ENCODE peak calls at places on chromosome 19, in nine cellular contexts. K is left lung, M is WERI-Rb-1, C is stomach, X is psoas muscle, B is dorsolateral prefrontal cortex, P is AG04450, L is SJCRH30, O is cardiac muscle cell. W is an unnamed sample.

GRCh38 chr19:3738477-3739220 is 22.8 kb downstream of the APBA3 start:
- DNase-seq in B (no peak), P (no peak), C (no peak), K (peak; percentile 72), L (no peak), X (no peak), M (no peak), O (no peak), W (no peak)

GRCh38 chr19:32041681-32042292 is 303.6 kb upstream of the ZNF507 start:
- DNase-seq in O (peak; percentile 56), C (no peak), X (no peak), P (no peak), L (peak; percentile 65), B (peak; percentile 46), K (no peak), M (peak; percentile 52), W (no peak)

GRCh38 chr19:3979674-3980352 is 5.5 kb downstream of the EEF2 start:
- DNase-seq in O (no peak), C (no peak), B (no peak), L (no peak), M (no peak), X (no peak), K (no peak), P (no peak), W (no peak)

GRCh38 chr19:16374436-16374835 is 49.8 kb downstream of the KLF2 start:
- DNase-seq in B (no peak), M (no peak), K (no peak), P (no peak), C (no peak), O (no peak), X (peak; percentile 36), L (no peak), W (no peak)

GRCh38 chr19:53991224-53992113 is at the start of gene CACNG6:
- DNase-seq in O (peak; percentile 60), B (no peak), L (peak; percentile 94), P (no peak), K (peak; percentile 65), X (peak; percentile 88), C (peak; percentile 39), M (peak; percentile 96), W (no peak)

GRCh38 chr19:3687774-3688706 is 12.2 kb downstream of the PIP5K1C start:
- DNase-seq in L (no peak), B (no peak), P (no peak), O (no peak), X (no peak), K (peak; percentile 86), C (peak; percentile 67), M (no peak), W (no peak)

GRCh38 chr19:4538601-4538954 is 1.3 kb downstream of the LRG1 start:
- DNase-seq in K (no peak), X (no peak), O (no peak), P (no peak), C (no peak), B (no peak), L (no peak), M (no peak), W (no peak)

GRCh38 chr19:37691881-37692504 is 27.6 kb downstream of the ZNF607 start:
- DNase-seq in O (peak; percentile 96), B (peak; percentile 85), C (peak; percentile 63), L (peak; percentile 93), X (peak; percentile 86), P (peak; percentile 66), M (peak; percentile 94), K (peak; percentile 91), W (peak; percentile 89)

GRCh38 chr19:8654591-8655339 is 24.3 kb downstream of the NFILZ start:
- DNase-seq in B (peak; percentile 49), X (peak; percentile 64), C (peak; percentile 47), P (no peak), K (peak; percentile 92), O (peak; percentile 58), M (peak; percentile 43), L (peak; percentile 19), W (no peak)

GRCh38 chr19:55355213-55355821 is 798 bp upstream of the COX6B2 start:
- DNase-seq in K (no peak), C (no peak), P (no peak), X (no peak), O (no peak), M (peak; percentile 71), B (no peak), L (peak; percentile 53), W (no peak)

GRCh38 chr19:38912600-38913514 is 871 bp upstream of the CCER2 start:
- DNase-seq in P (no peak), C (no peak), L (peak; percentile 47), B (no peak), X (peak; percentile 26), O (no peak), K (peak; percentile 45), M (no peak), W (no peak)

GRCh38 chr19:45324349-45324907 is 1.8 kb upstream of the CKM start:
- DNase-seq in L (no peak), K (no peak), O (no peak), B (no peak), P (no peak), M (peak; percentile 37), C (no peak), X (no peak), W (no peak)

GRCh38 chr19:45322744-45323281 is at the start of gene CKM:
- DNase-seq in B (no peak), P (no peak), O (no peak), M (no peak), K (no peak), L (no peak), C (no peak), X (peak; percentile 79), W (no peak)

GRCh38 chr19:45322311-45322710 is 364 bp downstream of the CKM start:
- DNase-seq in P (no peak), M (peak; percentile 62), C (no peak), L (peak; percentile 37), O (no peak), K (no peak), B (no peak), X (no peak), W (no peak)

GRCh38 chr19:45321848-45322247 is 827 bp downstream of the CKM start:
- DNase-seq in L (peak; percentile 65), M (no peak), O (no peak), C (no peak), X (peak; percentile 86), K (no peak), P (no peak), B (no peak), W (no peak)

DNA sequence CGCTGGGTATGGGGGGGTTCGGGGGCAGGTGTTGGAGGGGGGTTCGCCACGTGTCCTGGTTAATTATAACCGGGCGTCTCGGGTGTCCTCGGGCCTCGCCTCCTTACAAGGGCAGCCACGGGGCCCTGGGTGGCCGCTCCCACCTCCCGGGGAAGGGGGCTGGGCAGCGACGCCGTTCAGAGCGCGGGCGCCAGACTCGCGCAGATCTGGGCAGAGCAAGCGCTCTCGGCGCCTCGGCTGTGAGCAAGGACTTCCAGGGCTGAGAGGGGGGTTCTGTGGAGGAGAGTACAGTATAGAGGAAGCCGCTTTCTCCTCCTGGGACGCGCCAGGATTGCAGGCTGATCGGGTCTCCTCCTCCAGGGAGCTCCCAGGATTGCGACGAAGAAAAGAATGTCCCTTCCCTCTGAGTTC is 1.0 kb upstream of the CKM start:
- DNase-seq in C (peak; percentile 28), P (no peak), L (peak; percentile 57), K (no peak), O (no peak), X (peak; percentile 91), M (no peak), B (no peak), W (no peak)
- H3K4me3 ChIP-seq in C (peak overlapping the region; percentile 16), P (peak overlapping the region; percentile 41), L (peak overlapping the region; percentile 34), K (no peak overlapping the region), O (peak overlapping the region; percentile 30), X (peak overlapping the region; percentile 66), M (no peak overlapping the region), B (peak overlapping the region; percentile 27), W (peak overlapping the region; percentile 32)

GRCh38 chr19:48750351-48750750 is 2.1 kb downstream of the FUT1 start:
- DNase-seq in X (no peak), P (no peak), M (no peak), O (no peak), B (no peak), K (no peak), L (no peak), C (no peak), W (no peak)

GRCh38 chr19:48752511-48753365 is at the start of gene FUT1:
- DNase-seq in K (peak; percentile 88), P (no peak), X (peak; percentile 75), B (peak; percentile 37), O (peak; percentile 47), L (no peak), C (peak; percentile 95), M (peak; percentile 70), W (no peak)

GRCh38 chr19:48749571-48750198 is 2.8 kb downstream of the FUT1 start:
- DNase-seq in B (no peak), M (no peak), L (no peak), X (no peak), P (no peak), O (no peak), C (no peak), K (no peak), W (no peak)

GRCh38 chr19:48751835-48752510 is 468 bp downstream of the FUT1 start:
- DNase-seq in C (no peak), M (no peak), L (no peak), P (no peak), B (no peak), X (no peak), K (no peak), O (no peak), W (no peak)

DNA sequence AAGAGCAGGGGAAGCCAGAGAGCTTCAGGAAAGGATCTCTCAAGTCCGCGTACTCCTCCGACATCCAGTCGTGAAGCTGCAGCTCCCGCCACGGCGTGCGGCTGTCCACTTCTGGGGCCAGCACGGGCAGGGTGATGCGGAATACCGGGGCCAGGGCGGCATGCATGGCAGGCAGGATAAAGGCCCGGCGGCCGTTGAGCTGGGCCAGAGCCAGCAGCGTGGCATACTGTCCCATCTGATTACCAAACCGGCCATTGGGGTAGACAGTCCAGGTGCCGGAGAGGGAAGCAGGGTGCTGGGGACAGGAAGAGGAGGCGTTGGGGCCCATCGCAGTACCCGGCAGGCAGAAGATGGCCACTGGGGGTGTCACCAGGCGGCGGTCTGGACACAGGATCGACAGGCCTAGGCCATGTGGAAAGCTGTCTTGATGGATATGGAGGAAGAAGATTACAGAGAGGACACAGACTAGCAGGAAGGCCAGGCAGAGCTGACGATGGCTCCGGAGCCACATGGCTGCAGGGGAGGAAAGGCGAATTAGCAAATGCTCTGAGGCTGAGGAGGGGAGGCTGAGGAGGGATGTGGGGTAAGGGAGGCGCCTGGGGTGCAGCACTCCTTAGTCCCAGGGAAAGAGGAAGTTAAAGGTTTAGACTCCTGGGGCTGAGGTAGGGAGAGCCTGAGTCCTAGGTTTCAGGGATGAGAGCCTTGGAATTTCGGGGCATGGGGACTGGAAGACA is 1.5 kb downstream of the FUT1 start:
- DNase-seq in K (no peak), X (no peak), L (no peak), C (peak; percentile 58), B (no peak), M (no peak), O (no peak), P (no peak), W (no peak)
- H3K27ac ChIP-seq in K (no peak overlapping the region), X (no peak overlapping the region), L (no peak overlapping the region), C (peak overlapping the region; percentile 86), B (no peak overlapping the region), M (no peak overlapping the region), O (no peak overlapping the region), P (no peak overlapping the region), W (no peak overlapping the region)

GRCh38 chr19:46000497-46001246 is 5.4 kb downstream of the CCDC61 start:
- DNase-seq in O (peak; percentile 15), C (peak; percentile 79), P (no peak), M (no peak), L (no peak), K (peak; percentile 83), X (no peak), B (peak; percentile 81), W (no peak)
- H3K4me3 ChIP-seq in O (peak overlapping the region; percentile 28), C (peak overlapping the region; percentile 34), P (peak overlapping the region; percentile 31), M (no peak overlapping the region), L (no peak overlapping the region), K (no peak overlapping the region), X (no peak overlapping the region), B (peak overlapping the region; percentile 49), W (peak overlapping the region; percentile 58)

GRCh38 chr19:51887522-51888498 is at the start of gene ZNF577:
- DNase-seq in L (peak; percentile 90), X (peak; percentile 93), C (peak; percentile 86), B (peak; percentile 87), M (peak; percentile 95), K (peak; percentile 88), P (peak; percentile 74), O (peak; percentile 96), W (peak; percentile 86)
- H3K27ac ChIP-seq in L (peak within 1 kb of the TSS; percentile 39), X (peak within 1 kb of the TSS; percentile 82), C (peak within 1 kb of the TSS; percentile 84), B (peak within 1 kb of the TSS; percentile 69), M (peak within 1 kb of the TSS; percentile 65), K (peak within 1 kb of the TSS; percentile 83), P (peak within 1 kb of the TSS; percentile 71), O (peak within 1 kb of the TSS; percentile 79), W (peak within 1 kb of the TSS; percentile 64)